ENCODE peak calls at places on chromosome 4, in eight cellular contexts. L, F, G, S, K, X, D and P are unnamed samples.

GRCh38 chr4:3207531-3208037 is 41.4 kb upstream of the MSANTD1 start:
- DNase-seq in L (no peak), F (no peak), D (no peak), X (peak; percentile 44), G (no peak), S (no peak), K (no peak), P (no peak)

GRCh38 chr4:184768296-184768695 is 34.4 kb upstream of the CENPU start:
- DNase-seq in G (no peak), F (no peak), S (no peak), D (no peak), X (no peak), K (no peak), L (no peak), P (no peak)

GRCh38 chr4:109730294-109731051 is 603 bp upstream of the PLA2G12A start:
- DNase-seq in X (peak; percentile 59), D (peak; percentile 68), K (peak; percentile 13), G (peak; percentile 46), F (peak; percentile 69), L (peak; percentile 56), S (no peak), P (peak; percentile 57)

GRCh38 chr4:142615324-142615665 is 230.8 kb downstream of the INPP4B start:
- DNase-seq in D (no peak), F (no peak), K (no peak), L (peak; percentile 61), X (no peak), S (no peak), G (no peak), P (no peak)

GRCh38 chr4:19399001-19399400 is 852.7 kb upstream of the SLIT2 start:
- DNase-seq in S (no peak), K (no peak), F (no peak), G (no peak), X (no peak), D (no peak), L (no peak), P (no peak)

GRCh38 chr4:2792711-2793577 is at the start of gene SH3BP2:
- DNase-seq in L (peak; percentile 56), G (peak; percentile 76), F (peak; percentile 90), K (no peak), X (peak; percentile 96), S (peak; percentile 73), D (peak; percentile 89), P (peak; percentile 86)

GRCh38 chr4:78417603-78418002 is 134.0 kb upstream of the ANXA3 start:
- DNase-seq in X (no peak), G (no peak), D (no peak), L (no peak), S (no peak), F (no peak), K (no peak), P (no peak)

GRCh38 chr4:128468485-128468989 is 180.9 kb upstream of the PGRMC2 start:
- DNase-seq in L (peak; percentile 32), X (peak; percentile 37), D (peak; percentile 67), F (peak; percentile 69), K (no peak), S (peak; percentile 28), G (peak; percentile 19), P (peak; percentile 45)

GRCh38 chr4:157983300-157983699 is 189.5 kb downstream of the GASK1B start:
- DNase-seq in D (no peak), S (no peak), K (no peak), X (no peak), F (peak; percentile 2), L (no peak), G (no peak), P (no peak)

GRCh38 chr4:101155368-101155767 is 192.0 kb downstream of the PPP3CA start:
- DNase-seq in S (no peak), F (no peak), D (no peak), K (no peak), X (no peak), G (no peak), L (peak; percentile 52), P (no peak)

GRCh38 chr4:183635333-183635732 is 23.7 kb downstream of the RWDD4 start:
- DNase-seq in F (no peak), S (no peak), D (no peak), X (no peak), K (no peak), L (no peak), G (peak; percentile 47), P (no peak)

GRCh38 chr4:120071192-120071795 is 4.6 kb upstream of the MAD2L1 start:
- DNase-seq in S (no peak), L (peak; percentile 69), X (peak; percentile 24), K (no peak), G (no peak), D (peak; percentile 30), F (peak; percentile 79), P (no peak)

GRCh38 chr4:70629469-70630090 is 1.0 kb downstream of the ENAM start:
- DNase-seq in G (no peak), L (no peak), D (no peak), F (no peak), K (no peak), S (no peak), X (no peak), P (no peak)

GRCh38 chr4:70634482-70634881 is 5.9 kb downstream of the ENAM start:
- DNase-seq in F (no peak), X (no peak), D (no peak), K (no peak), S (no peak), G (no peak), L (no peak), P (no peak)

GRCh38 chr4:70630162-70630561 is 1.6 kb downstream of the ENAM start:
- DNase-seq in X (no peak), S (no peak), G (no peak), K (no peak), F (no peak), L (no peak), D (no peak), P (no peak)

GRCh38 chr4:70628444-70628843 is at the start of gene ENAM:
- DNase-seq in F (no peak), X (no peak), S (no peak), G (no peak), L (no peak), D (no peak), K (no peak), P (no peak)

GRCh38 chr4:70632028-70632427 is 3.5 kb downstream of the ENAM start:
- DNase-seq in K (no peak), X (no peak), S (no peak), G (no peak), D (no peak), F (no peak), L (peak; percentile 13), P (no peak)
- H3K4me1 ChIP-seq in K (no peaks in the 10 kb centered on the region), X (no peaks in the 10 kb centered on the region), S (no peaks in the 10 kb centered on the region), G (no peaks in the 10 kb centered on the region), D (no peaks in the 10 kb centered on the region), F (no peaks in the 10 kb centered on the region), L (peaks cover 13% of the 10 kb centered on the region), P (no peaks in the 10 kb centered on the region)

GRCh38 chr4:130359537-130359936 is 1263.6 kb downstream of the C4orf33 start:
- DNase-seq in X (peak; percentile 16), S (no peak), K (no peak), G (no peak), L (peak; percentile 2), F (peak; percentile 1), D (no peak), P (no peak)
- TF ChIP-seq EP300 in X (no peak), S (no peak), K (no peak), G (no peak), L (no peak), F (no peak), D (no peak), P (no peak)

DNA sequence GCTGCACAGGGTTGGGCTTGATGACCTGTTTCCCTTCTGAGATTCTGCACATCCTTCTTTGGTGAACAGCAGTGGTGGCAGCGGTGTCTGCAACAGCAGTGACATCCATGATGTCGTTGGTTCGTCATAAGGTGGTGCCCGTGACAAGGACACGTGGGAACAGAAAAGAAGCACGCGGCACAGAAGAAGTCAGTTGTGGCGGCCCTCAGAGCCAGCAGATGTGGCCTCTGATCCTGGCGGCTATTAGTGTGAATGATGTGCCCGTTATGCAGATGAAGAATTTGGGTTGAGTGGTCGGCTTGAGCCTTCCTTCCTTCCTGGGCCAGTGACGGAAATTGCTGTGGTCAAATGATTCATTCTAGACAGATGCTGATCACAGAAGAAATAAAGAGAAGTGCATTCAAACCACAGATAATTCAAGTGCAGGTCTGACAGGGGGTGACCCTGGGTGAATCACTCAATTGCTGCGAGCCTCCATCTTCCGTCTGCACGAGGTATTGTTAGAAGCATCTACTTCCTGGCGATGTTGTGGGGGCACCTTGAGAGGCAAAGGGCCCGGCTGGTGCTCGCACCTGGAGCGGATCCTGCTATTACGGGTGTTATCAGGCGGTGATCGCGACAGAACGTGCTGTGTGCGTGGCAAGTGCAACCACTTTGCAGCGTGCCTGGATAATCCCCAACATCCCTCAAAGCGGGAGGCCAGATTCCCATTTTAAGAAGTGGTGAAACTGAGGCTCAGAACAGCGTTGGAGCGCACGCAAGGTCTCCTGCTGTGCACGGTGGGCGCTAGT is 215.2 kb upstream of the PSAPL1 start:
- DNase-seq in K (peak; percentile 9), X (no peak), L (no peak), D (peak; percentile 24), G (no peak), F (peak; percentile 23), S (no peak), P (no peak)
- H3K4me1 ChIP-seq in K (no peaks in the 10 kb centered on the region), X (peaks cover 17% of the 10 kb centered on the region), L (peaks cover 13% of the 10 kb centered on the region), D (no peaks in the 10 kb centered on the region), G (peaks cover 41% of the 10 kb centered on the region), F (peaks cover 3% of the 10 kb centered on the region), S (peaks cover 75% of the 10 kb centered on the region), P (no peaks in the 10 kb centered on the region)

GRCh38 chr4:93828830-93829530 is 427 bp downstream of the ATOH1 start:
- DNase-seq in G (no peak), L (no peak), F (no peak), D (peak; percentile 41), S (no peak), K (no peak), X (peak; percentile 65), P (no peak)

GRCh38 chr4:93828332-93828829 is at the start of gene ATOH1:
- DNase-seq in X (peak; percentile 76), G (no peak), K (no peak), L (peak; percentile 7), S (no peak), D (peak; percentile 66), F (no peak), P (no peak)

GRCh38 chr4:93825551-93826216 is 2.9 kb upstream of the ATOH1 start:
- DNase-seq in G (no peak), D (no peak), K (no peak), F (no peak), S (no peak), L (no peak), X (no peak), P (no peak)

GRCh38 chr4:93829531-93830089 is 1.1 kb downstream of the ATOH1 start:
- DNase-seq in K (no peak), L (no peak), F (no peak), S (no peak), G (no peak), D (no peak), X (peak; percentile 54), P (no peak)

DNA sequence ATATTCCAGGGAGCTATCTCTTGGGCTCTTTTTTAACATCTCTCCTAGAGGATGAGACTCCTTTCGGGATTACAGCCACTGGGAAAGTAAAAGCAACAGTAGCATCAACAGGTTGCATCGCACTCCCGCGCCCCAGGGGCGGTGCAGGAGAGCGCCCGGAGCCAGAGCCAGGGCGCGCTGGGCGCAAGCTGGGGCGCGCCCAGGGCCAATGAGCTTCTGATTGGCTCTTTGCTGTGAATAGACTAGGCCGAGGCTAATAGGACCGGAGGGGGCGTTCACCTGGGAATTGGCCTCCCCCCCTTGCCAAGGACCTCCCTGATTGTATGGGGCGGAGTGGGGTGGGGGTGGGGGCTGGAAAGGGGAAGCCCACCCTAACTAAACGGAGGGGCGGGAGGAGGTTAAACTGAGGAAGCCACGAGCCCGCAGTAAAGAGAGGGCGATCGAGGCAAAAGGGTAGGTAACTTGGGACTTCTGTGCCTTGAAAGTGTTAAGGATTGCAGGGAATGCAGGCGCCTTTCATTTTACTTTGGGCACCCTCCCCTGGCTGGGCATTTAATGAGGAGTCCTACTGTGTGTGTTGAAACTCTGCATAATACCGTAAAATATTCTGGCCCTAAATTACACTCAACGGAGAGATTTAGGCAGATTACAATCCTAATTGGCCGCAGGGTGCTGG is 1.1 kb upstream of the ATOH1 start:
- DNase-seq in S (no peak), L (no peak), X (peak; percentile 44), G (no peak), D (peak; percentile 51), F (no peak), K (no peak), P (no peak)
- TF ChIP-seq EP300 in S (no peak), L (no peak), X (no peak), G (no peak), D (no peak), F (no peak), K (no peak), P (no peak)